ENCODE peak calls at places on chromosomes 11 and 22, in six cellular contexts. G is IMR-90; B is naive thymus-derived CD4-positive, alpha-beta T cell; L is CD8-positive, alpha-beta T cell; V is fibroblast of lung; F is colonic mucosa. X is an unnamed sample.

GRCh38 chr11:70029831-70030811 is 48.0 kb upstream of the ANO1 start:
- DNase-seq in G (no peak), B (no peak), L (no peak), V (no peak), F (no peak), X (no peak)

GRCh38 chr11:120883404-120884135 is 140.3 kb upstream of the TBCEL start:
- DNase-seq in G (peak), B (no peak), L (no peak), V (peak), F (no peak), X (peak)

GRCh38 chr22:17774206-17774927 is at the start of gene BID:
- DNase-seq in G (peak), B (peak), L (no peak), V (peak), F (peak), X (peak)

GRCh38 chr11:118434553-118435232 is 1.6 kb upstream of the KMT2A start:
- DNase-seq in G (peak), B (peak), L (peak), V (peak), F (peak), X (peak)

GRCh38 chr11:35084817-35085424 is 54.0 kb upstream of the CD44 start:
- DNase-seq in G (no peak), B (no peak), L (no peak), V (no peak), F (no peak), X (no peak)

GRCh38 chr11:16191852-16192240 is 164.5 kb downstream of the SOX6 start:
- DNase-seq in G (no peak), B (no peak), L (no peak), V (no peak), F (no peak), X (no peak)

GRCh38 chr11:128707671-128708070 is 13.8 kb downstream of the FLI1 start:
- DNase-seq in G (peak), B (no peak), L (no peak), V (peak), F (no peak), X (no peak)

GRCh38 chr22:37173709-37174108 is 14.3 kb downstream of the C1QTNF6 start:
- DNase-seq in G (no peak), B (no peak), L (no peak), V (no peak), F (no peak), X (peak)

GRCh38 chr22:39690901-39691620 is 120.5 kb downstream of the CACNA1I start:
- DNase-seq in G (no peak), B (no peak), L (no peak), V (no peak), F (no peak), X (no peak)

GRCh38 chr11:33723238-33723881 is 12.9 kb downstream of the CD59 start:
- DNase-seq in G (peak), B (no peak), L (no peak), V (peak), F (no peak), X (no peak)

GRCh38 chr11:5808500-5809121 is at the start of gene OR52N2:
- DNase-seq in G (peak), B (peak), L (peak), V (peak), F (peak), X (peak)
- H3K27ac ChIP-seq in G (no peak), B (no peak), L (no peak), V (no peak), F (no peak), X (no peak)

GRCh38 chr11:113105584-113105983 is 144.4 kb downstream of the NCAM1 start:
- DNase-seq in G (no peak), B (no peak), L (no peak), V (peak), F (no peak), X (no peak)

GRCh38 chr11:113111156-113111555 is 149.9 kb downstream of the NCAM1 start:
- DNase-seq in G (no peak), B (no peak), L (no peak), V (no peak), F (no peak), X (no peak)

GRCh38 chr11:113106507-113106906 is 145.3 kb downstream of the NCAM1 start:
- DNase-seq in G (peak), B (no peak), L (no peak), V (peak), F (no peak), X (no peak)

GRCh38 chr11:113113801-113114451 is 152.7 kb downstream of the NCAM1 start:
- DNase-seq in G (no peak), B (no peak), L (no peak), V (no peak), F (no peak), X (no peak)

GRCh38 chr11:113110046-113110445 is 148.8 kb downstream of the NCAM1 start:
- DNase-seq in G (no peak), B (no peak), L (no peak), V (no peak), F (no peak), X (no peak)
- H3K27ac ChIP-seq in G (no peak), B (no peak), L (no peak), V (no peak), F (no peak), X (no peak)

GRCh38 chr11:114168086-114168448 is 108.6 kb downstream of the ZBTB16 start:
- DNase-seq in G (no peak), B (no peak), L (no peak), V (no peak), F (no peak), X (no peak)
- H3K27ac ChIP-seq in G (no peak), B (no peak), L (no peak), V (no peak), F (no peak), X (peak)

GRCh38 chr11:19368726-19369364 is 128.1 kb upstream of the E2F8 start:
- DNase-seq in G (no peak), B (no peak), L (no peak), V (no peak), F (no peak), X (no peak)
- H3K27ac ChIP-seq in G (no peak), B (no peak), L (no peak), V (no peak), F (no peak), X (peak)

DNA sequence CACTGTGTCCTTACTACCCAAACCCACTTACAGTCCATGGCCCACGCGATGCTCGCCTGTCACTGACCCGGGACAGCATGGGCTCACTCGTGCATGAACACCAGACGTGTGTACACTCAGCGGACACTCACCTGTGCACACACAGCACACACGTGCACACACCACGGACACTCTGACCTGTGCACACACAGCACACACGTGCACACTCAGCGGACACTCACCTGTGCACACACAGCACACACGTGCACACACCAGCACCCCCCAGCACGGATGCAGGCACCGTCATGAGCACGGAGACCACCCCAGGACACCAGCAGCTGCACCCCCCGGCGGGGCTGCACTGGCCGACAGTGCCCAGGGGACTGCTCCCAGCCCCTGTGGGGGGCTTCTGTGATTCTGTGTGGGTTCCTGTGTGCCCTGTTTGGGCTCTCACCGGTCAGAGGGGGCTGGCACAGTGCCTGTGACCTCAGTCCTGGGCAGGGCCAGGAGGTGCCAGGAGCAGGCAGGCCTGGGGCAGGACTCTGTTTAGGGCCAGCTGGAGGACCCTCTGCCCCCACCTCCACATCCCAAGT is 20.2 kb downstream of the CRELD2 start:
- DNase-seq in G (no peak), B (no peak), L (no peak), V (no peak), F (no peak), X (no peak)
- H3K27ac ChIP-seq in G (no peak), B (no peak), L (no peak), V (no peak), F (no peak), X (peak)

GRCh38 chr22:21698430-21699329 is 32.9 kb downstream of the PPIL2 start:
- DNase-seq in G (no peak), B (no peak), L (no peak), V (no peak), F (no peak), X (peak)
- H3K27ac ChIP-seq in G (peak), B (no peak), L (no peak), V (no peak), F (no peak), X (peak)